ENCODE peak calls at places on chromosomes 2 and 18, in nine cellular contexts. Z is adrenal gland, N is ovary, Y is IMR-90, C is stomach, U is heart left ventricle, G is GM12892, R is A549, T is thyroid gland. X is an unnamed sample.

GRCh38 chr2:19885791-19886190 is 16.0 kb downstream of the TTC32 start:
- DNase-seq in Z (no peak), N (no peak), Y (no peak), C (no peak), U (no peak), G (no peak), R (no peak), T (no peak), X (no peak)

GRCh38 chr18:78731423-78732032 is 248.1 kb upstream of the SALL3 start:
- DNase-seq in Z (no peak), N (no peak), Y (no peak), C (peak), U (no peak), G (no peak), R (no peak), T (no peak), X (no peak)

GRCh38 chr2:2577366-2577765 is 246.3 kb upstream of the MYT1L start:
- DNase-seq in Z (no peak), N (no peak), Y (no peak), C (peak), U (no peak), G (no peak), R (no peak), T (no peak), X (no peak)

GRCh38 chr2:16860627-16861026 is 195.0 kb upstream of the CYRIA start:
- DNase-seq in Z (no peak), N (no peak), Y (no peak), C (no peak), U (no peak), G (no peak), R (no peak), T (no peak), X (no peak)

GRCh38 chr2:6341730-6342129 is 524.0 kb downstream of the CMPK2 start:
- DNase-seq in Z (no peak), N (no peak), Y (no peak), C (no peak), U (no peak), G (no peak), R (no peak), T (no peak), X (no peak)

GRCh38 chr2:239586651-239587310 is 186.0 kb upstream of the HDAC4 start:
- DNase-seq in Z (no peak), N (no peak), Y (no peak), C (no peak), U (no peak), G (no peak), R (no peak), T (no peak), X (no peak)

GRCh38 chr2:105934467-105934866 is 189.8 kb downstream of the NCK2 start:
- DNase-seq in Z (no peak), N (no peak), Y (no peak), C (no peak), U (no peak), G (no peak), R (no peak), T (peak), X (no peak)

GRCh38 chr2:212114489-212114888 is 424.1 kb downstream of the ERBB4 start:
- DNase-seq in Z (no peak), N (no peak), Y (no peak), C (no peak), U (no peak), G (no peak), R (no peak), T (no peak), X (no peak)

GRCh38 chr2:159091981-159092380 is 123.5 kb downstream of the TANC1 start:
- DNase-seq in Z (no peak), N (no peak), Y (no peak), C (no peak), U (no peak), G (no peak), R (no peak), T (no peak), X (no peak)

GRCh38 chr18:56637897-56638231 is 528 bp downstream of the TXNL1 start:
- DNase-seq in Z (no peak), N (no peak), Y (no peak), C (no peak), U (no peak), G (no peak), R (no peak), T (peak), X (no peak)

GRCh38 chr2:161788175-161788574 is 164.0 kb downstream of the SLC4A10 start:
- DNase-seq in Z (no peak), N (no peak), Y (no peak), C (no peak), U (no peak), G (no peak), R (no peak), T (no peak), X (no peak)

GRCh38 chr2:145595296-145595695 is 1075.4 kb upstream of the ZEB2 start:
- DNase-seq in Z (no peak), N (no peak), Y (no peak), C (no peak), U (no peak), G (no peak), R (no peak), T (no peak), X (no peak)

GRCh38 chr2:120601566-120601965 is 134.1 kb upstream of the GLI2 start:
- DNase-seq in Z (no peak), N (no peak), Y (no peak), C (no peak), U (no peak), G (no peak), R (no peak), T (no peak), X (no peak)

GRCh38 chr18:32175265-32175664 is 14.6 kb upstream of the MEP1B start:
- DNase-seq in Z (no peak), N (no peak), Y (no peak), C (no peak), U (peak), G (no peak), R (no peak), T (no peak), X (no peak)

GRCh38 chr2:66145490-66145889 is 289.4 kb upstream of the MEIS1 start:
- DNase-seq in Z (no peak), N (no peak), Y (no peak), C (no peak), U (no peak), G (no peak), R (no peak), T (no peak), X (no peak)

GRCh38 chr18:79508565-79509535 is 113.1 kb downstream of the NFATC1 start:
- DNase-seq in Z (no peak), N (peak), Y (no peak), C (no peak), U (no peak), G (no peak), R (no peak), T (peak), X (no peak)

GRCh38 chr2:46119453-46119852 is 177.8 kb upstream of the EPAS1 start:
- DNase-seq in Z (no peak), N (no peak), Y (no peak), C (no peak), U (no peak), G (no peak), R (no peak), T (no peak), X (no peak)

GRCh38 chr2:14790041-14790640 is 157.6 kb downstream of the LRATD1 start:
- DNase-seq in Z (no peak), N (no peak), Y (no peak), C (no peak), U (no peak), G (no peak), R (no peak), T (no peak), X (no peak)

GRCh38 chr2:63632382-63632781 is 43.6 kb downstream of the MDH1 start:
- DNase-seq in Z (no peak), N (no peak), Y (no peak), C (no peak), U (no peak), G (no peak), R (no peak), T (no peak), X (no peak)

GRCh38 chr18:57440331-57441101 is 5.3 kb downstream of the ONECUT2 start:
- DNase-seq in Z (no peak), N (no peak), Y (no peak), C (no peak), U (no peak), G (no peak), R (no peak), T (no peak), X (no peak)

GRCh38 chr2:26555246-26556133 is 77.6 kb upstream of the OTOF start:
- DNase-seq in Z (no peak), N (no peak), Y (no peak), C (no peak), U (no peak), G (no peak), R (peak), T (no peak), X (no peak)

GRCh38 chr2:213934560-213934959 is 476.3 kb upstream of the VWC2L start:
- DNase-seq in Z (no peak), N (no peak), Y (peak), C (no peak), U (no peak), G (no peak), R (peak), T (no peak), X (peak)

GRCh38 chr2:237540823-237541222 is 25.6 kb upstream of the PRLH start:
- DNase-seq in Z (peak), N (peak), Y (peak), C (peak), U (peak), G (no peak), R (no peak), T (no peak), X (no peak)

GRCh38 chr2:53051157-53051556 is 716.4 kb upstream of the CHAC2 start:
- DNase-seq in Z (no peak), N (no peak), Y (no peak), C (no peak), U (no peak), G (no peak), R (no peak), T (no peak), X (no peak)

GRCh38 chr2:166573393-166573792 is 79.3 kb upstream of the SCN7A start:
- DNase-seq in Z (no peak), N (no peak), Y (peak), C (no peak), U (no peak), G (no peak), R (no peak), T (no peak), X (no peak)

GRCh38 chr18:48735856-48736255 is 197.0 kb downstream of the CTIF start:
- DNase-seq in Z (no peak), N (no peak), Y (no peak), C (no peak), U (no peak), G (no peak), R (no peak), T (no peak), X (no peak)

GRCh38 chr18:48736316-48736715 is 197.5 kb downstream of the CTIF start:
- DNase-seq in Z (no peak), N (no peak), Y (no peak), C (no peak), U (no peak), G (no peak), R (no peak), T (no peak), X (no peak)

GRCh38 chr18:48734460-48734859 is 195.6 kb downstream of the CTIF start:
- DNase-seq in Z (no peak), N (no peak), Y (no peak), C (no peak), U (no peak), G (no peak), R (no peak), T (no peak), X (no peak)

GRCh38 chr18:48733854-48734253 is 195.0 kb downstream of the CTIF start:
- DNase-seq in Z (no peak), N (no peak), Y (no peak), C (no peak), U (peak), G (no peak), R (no peak), T (no peak), X (no peak)

GRCh38 chr18:48735070-48735676 is 196.3 kb downstream of the CTIF start:
- DNase-seq in Z (no peak), N (no peak), Y (peak), C (no peak), U (no peak), G (no peak), R (no peak), T (no peak), X (no peak)
- TF ChIP-seq POLR2A in Z (no peak), N (no peak), Y (no peak), C (no peak), U (no peak), G (no peak), R (no peak), T (no peak), X (no peak)

GRCh38 chr18:2736823-2737222 is 81.3 kb downstream of the SMCHD1 start:
- DNase-seq in Z (no peak), N (no peak), Y (no peak), C (no peak), U (no peak), G (no peak), R (no peak), T (no peak), X (no peak)
- TF ChIP-seq POLR2A in Z (no peak), N (no peak), Y (no peak), C (no peak), U (no peak), G (no peak), R (no peak), T (no peak), X (no peak)

GRCh38 chr2:43269706-43270105 is 43.3 kb upstream of the ZFP36L2 start:
- DNase-seq in Z (peak), N (peak), Y (peak), C (peak), U (peak), G (no peak), R (no peak), T (peak), X (no peak)

GRCh38 chr2:43268066-43268971 is 41.9 kb upstream of the ZFP36L2 start:
- DNase-seq in Z (peak), N (no peak), Y (no peak), C (no peak), U (peak), G (no peak), R (no peak), T (no peak), X (no peak)

GRCh38 chr2:43267393-43267792 is 41.0 kb upstream of the ZFP36L2 start:
- DNase-seq in Z (peak), N (no peak), Y (no peak), C (no peak), U (peak), G (no peak), R (no peak), T (no peak), X (no peak)

GRCh38 chr2:43270461-43270860 is 44.1 kb upstream of the ZFP36L2 start:
- DNase-seq in Z (no peak), N (no peak), Y (no peak), C (no peak), U (no peak), G (no peak), R (no peak), T (no peak), X (no peak)

GRCh38 chr2:43269074-43269572 is 42.7 kb upstream of the ZFP36L2 start:
- DNase-seq in Z (peak), N (peak), Y (peak), C (peak), U (peak), G (no peak), R (no peak), T (peak), X (no peak)
- TF ChIP-seq POLR2A in Z (no peak), N (no peak), Y (no peak), C (no peak), U (no peak), G (no peak), R (no peak), T (no peak), X (no peak)

DNA sequence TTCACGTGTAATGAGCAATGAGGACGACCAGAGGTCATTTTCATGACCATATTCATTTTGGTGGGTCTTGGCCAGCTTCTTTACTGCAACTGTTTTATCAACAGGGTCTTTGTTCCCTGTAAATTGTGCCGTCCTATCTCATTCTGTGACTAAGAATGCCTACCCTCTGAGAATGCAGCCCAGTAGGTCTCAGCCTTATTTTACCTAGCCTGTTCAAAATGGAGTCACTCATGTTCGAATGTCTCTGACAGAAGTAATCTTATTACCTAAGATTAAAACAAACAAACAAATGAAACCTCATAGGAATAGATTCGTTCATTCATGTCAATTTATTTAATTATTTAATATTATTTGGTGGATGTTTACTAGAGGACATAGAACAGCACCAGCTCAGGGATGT is 714.8 kb downstream of the ADCYAP1 start:
- DNase-seq in Z (no peak), N (no peak), Y (no peak), C (no peak), U (no peak), G (no peak), R (no peak), T (no peak), X (no peak)
- TF ChIP-seq POLR2A in Z (no peak), N (no peak), Y (no peak), C (no peak), U (no peak), G (no peak), R (no peak), T (no peak), X (no peak)

DNA sequence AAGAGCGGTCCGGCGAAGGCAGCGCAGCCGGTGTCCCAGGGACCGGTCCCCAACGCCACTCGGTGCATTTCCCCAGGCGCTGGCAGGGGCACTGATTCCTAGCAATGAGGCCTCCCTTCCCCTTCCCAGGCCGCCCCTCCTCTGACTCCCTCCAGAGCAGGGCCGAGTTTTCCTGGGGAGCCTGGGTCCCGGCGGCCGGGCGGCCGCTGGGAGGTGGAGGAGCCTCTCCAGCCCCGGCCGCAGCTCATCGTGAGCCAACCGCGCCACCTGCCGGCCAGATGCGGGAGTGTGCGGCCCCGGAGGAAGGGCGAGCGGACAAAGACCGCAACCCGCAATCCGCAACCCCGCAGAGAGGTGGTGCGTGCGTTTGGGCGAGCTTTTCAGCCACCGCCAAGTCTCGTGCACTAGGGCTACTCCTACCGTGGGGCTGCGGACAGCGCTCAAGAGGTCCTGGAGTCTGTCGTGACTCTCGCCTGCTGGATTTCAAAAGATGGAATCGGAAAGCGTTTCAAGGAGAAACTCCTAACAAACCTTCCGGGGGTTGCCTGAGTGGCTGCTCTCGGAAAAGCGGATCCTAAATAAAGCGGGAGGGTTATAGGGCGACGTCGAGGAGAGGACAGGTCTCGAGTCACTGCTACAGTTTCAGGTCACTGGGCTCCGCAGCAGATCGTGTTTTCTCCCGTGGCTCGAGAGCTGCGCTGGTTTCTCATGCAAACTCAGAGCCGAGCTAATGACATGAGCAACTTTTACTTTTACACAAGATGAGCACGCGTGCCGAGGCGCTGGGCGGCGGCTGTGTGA is 1.5 kb upstream of the EPHA4 start:
- DNase-seq in Z (peak), N (peak), Y (peak), C (peak), U (peak), G (peak), R (peak), T (peak), X (peak)
- TF ChIP-seq POLR2A in Z (no peak), N (peak), Y (no peak), C (no peak), U (no peak), G (no peak), R (peak), T (no peak), X (no peak)

DNA sequence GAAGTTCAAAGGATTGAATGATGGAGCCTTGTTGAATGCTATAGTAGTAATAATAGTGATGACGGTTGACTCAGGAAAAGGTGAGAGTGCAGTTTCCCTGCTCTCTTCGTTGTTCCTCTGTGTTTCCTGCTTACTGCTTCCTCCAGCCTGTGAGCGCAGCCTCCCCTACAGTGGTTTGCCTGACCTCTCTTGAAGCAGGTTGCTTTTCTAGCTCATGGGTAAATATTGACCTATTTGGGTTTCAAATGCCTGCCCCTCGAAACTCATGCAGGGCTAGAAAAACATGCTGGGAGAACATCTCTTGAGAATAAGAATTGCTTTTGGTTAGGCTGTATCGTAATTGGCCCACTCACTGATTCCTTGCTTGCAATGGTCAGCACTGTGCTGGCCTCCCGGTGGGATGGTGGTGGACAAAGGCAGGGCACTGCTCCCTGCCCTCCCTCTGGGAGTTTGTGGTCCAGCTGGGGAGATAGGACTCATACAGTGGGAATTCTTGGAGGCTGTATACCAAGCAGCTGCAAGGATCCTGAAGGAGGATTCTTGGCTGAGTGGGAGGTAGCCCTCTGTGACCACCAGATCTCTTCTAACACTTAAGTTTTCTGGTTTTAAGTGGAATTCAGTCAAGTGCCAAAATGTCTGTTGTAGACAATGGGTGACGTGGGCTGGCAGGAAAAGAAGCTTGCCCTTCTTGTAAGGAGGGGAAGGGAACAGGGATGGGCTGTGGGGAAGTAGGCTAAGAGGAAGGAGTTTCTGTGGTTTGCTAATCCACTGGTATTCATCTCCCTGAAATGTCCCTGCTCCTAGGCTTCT is 5.4 kb upstream of the RNF181 start:
- DNase-seq in Z (peak), N (peak), Y (peak), C (peak), U (peak), G (no peak), R (no peak), T (peak), X (no peak)
- TF ChIP-seq POLR2A in Z (no peak), N (no peak), Y (no peak), C (no peak), U (no peak), G (no peak), R (no peak), T (no peak), X (no peak)

GRCh38 chr2:102736607-102737409 is 25.0 kb upstream of the TMEM182 start:
- DNase-seq in Z (peak), N (peak), Y (peak), C (peak), U (peak), G (peak), R (peak), T (peak), X (peak)
- TF ChIP-seq POLR2A in Z (peak), N (peak), Y (no peak), C (peak), U (peak), G (peak), R (peak), T (no peak), X (peak)